ENCODE peak calls at places on chromosomes 16 and 17, in seven cellular contexts. I is AG04450; P is stimulated activated CD4-positive, alpha-beta T cell treated with anti-CD3 and anti-CD28 coated beads, Interleukin-15, amount 100 ng/mL, for 1 hour; J is neural progenitor cell; B is NCI-H82; V is lower leg skin; Z is stimulated activated CD8-positive, alpha-beta memory T cell treated with anti-CD3 and anti-CD28 coated beads, Interleukin-4, amount 100 ng/mL, for 1 hour. G is an unnamed sample.

GRCh38 chr16:1876468-1876867 is 4.5 kb upstream of the MEIOB start:
- DNase-seq in I (no peak), P (no peak), J (no peak), B (no peak), V (no peak), Z (no peak), G (no peak)

GRCh38 chr16:10941127-10941933 is 938 bp downstream of the DEXI start:
- DNase-seq in I (no peak), P (no peak), J (peak), B (peak), V (no peak), Z (no peak), G (no peak)

GRCh38 chr17:13977837-13978236 is 91.5 kb upstream of the COX10 start:
- DNase-seq in I (no peak), P (no peak), J (no peak), B (no peak), V (no peak), Z (no peak), G (no peak)

GRCh38 chr17:48544356-48545021 is 420 bp downstream of the HOXB2 start:
- DNase-seq in I (peak), P (no peak), J (peak), B (peak), V (peak), Z (no peak), G (no peak)

GRCh38 chr16:353404-354285 is 1.1 kb upstream of the AXIN1 start:
- DNase-seq in I (no peak), P (no peak), J (no peak), B (no peak), V (no peak), Z (no peak), G (no peak)

GRCh38 chr17:65730711-65731169 is 169.3 kb upstream of the AXIN2 start:
- DNase-seq in I (no peak), P (no peak), J (no peak), B (no peak), V (no peak), Z (no peak), G (no peak)

GRCh38 chr16:66028505-66029216 is 337.8 kb upstream of the CDH5 start:
- DNase-seq in I (peak), P (no peak), J (no peak), B (no peak), V (peak), Z (no peak), G (no peak)

GRCh38 chr17:48756816-48757215 is 28.3 kb upstream of the HOXB13 start:
- DNase-seq in I (no peak), P (no peak), J (no peak), B (no peak), V (no peak), Z (no peak), G (no peak)

GRCh38 chr17:1111599-1112443 is 68.0 kb downstream of the ABR start:
- DNase-seq in I (peak), P (no peak), J (no peak), B (no peak), V (no peak), Z (no peak), G (no peak)

GRCh38 chr17:81200201-81200600 is 22.6 kb downstream of the CEP131 start:
- DNase-seq in I (no peak), P (no peak), J (no peak), B (no peak), V (no peak), Z (no peak), G (no peak)

GRCh38 chr17:17201907-17202306 is 4.2 kb downstream of the PLD6 start:
- DNase-seq in I (no peak), P (no peak), J (no peak), B (no peak), V (no peak), Z (no peak), G (no peak)

G was measured in T-cell.